ENCODE peak calls at places on chromosomes 7 and 10, in five cellular contexts. One of them, this sample, is unnamed.

GRCh38 chr7:22296916-22297315 is 60.0 kb downstream of the RAPGEF5 start:
- DNase-seq in neural crest cell: no peak
- DNase-seq in cardiac fibroblast: no peak
- DNase-seq in AG04450: no peak
- DNase-seq in tibial artery: no peak
- DNase-seq in this sample: no peak

GRCh38 chr7:144384555-144385245 is 18.8 kb downstream of the NOBOX start:
- DNase-seq in neural crest cell: no peak
- DNase-seq in cardiac fibroblast: peak; percentile 43
- DNase-seq in AG04450: no peak
- DNase-seq in tibial artery: no peak
- DNase-seq in this sample: no peak

GRCh38 chr10:11539191-11539868 is 72.1 kb downstream of the USP6NL start:
- DNase-seq in neural crest cell: no peak
- DNase-seq in cardiac fibroblast: peak; percentile 49
- DNase-seq in AG04450: no peak
- DNase-seq in tibial artery: no peak
- DNase-seq in this sample: peak; percentile 29

GRCh38 chr10:27536437-27536836 is 32.3 kb downstream of the RAB18 start:
- DNase-seq in neural crest cell: no peak
- DNase-seq in cardiac fibroblast: no peak
- DNase-seq in AG04450: no peak
- DNase-seq in tibial artery: no peak
- DNase-seq in this sample: no peak

GRCh38 chr7:130286881-130287280 is 6.1 kb upstream of the CPA4 start:
- DNase-seq in neural crest cell: no peak
- DNase-seq in cardiac fibroblast: no peak
- DNase-seq in AG04450: no peak
- DNase-seq in tibial artery: no peak
- DNase-seq in this sample: no peak

GRCh38 chr10:30671011-30671616 is 41.6 kb upstream of the LYZL2 start:
- DNase-seq in neural crest cell: peak; percentile 53
- DNase-seq in cardiac fibroblast: peak; percentile 85
- DNase-seq in AG04450: peak; percentile 75
- DNase-seq in tibial artery: no peak
- DNase-seq in this sample: peak; percentile 89

GRCh38 chr7:23662124-23662982 is 17.6 kb upstream of the FAM221A start:
- DNase-seq in neural crest cell: no peak
- DNase-seq in cardiac fibroblast: peak; percentile 41
- DNase-seq in AG04450: no peak
- DNase-seq in tibial artery: no peak
- DNase-seq in this sample: no peak

GRCh38 chr7:155209920-155210319 is 87.8 kb upstream of the INSIG1 start:
- DNase-seq in neural crest cell: no peak
- DNase-seq in cardiac fibroblast: no peak
- DNase-seq in AG04450: no peak
- DNase-seq in tibial artery: no peak
- DNase-seq in this sample: no peak

GRCh38 chr10:86349940-86350630 is 16.5 kb downstream of the GRID1 start:
- DNase-seq in neural crest cell: no peak
- DNase-seq in cardiac fibroblast: no peak
- DNase-seq in AG04450: no peak
- DNase-seq in tibial artery: no peak
- DNase-seq in this sample: no peak

GRCh38 chr10:86348321-86349210 is 18.0 kb downstream of the GRID1 start:
- DNase-seq in neural crest cell: no peak
- DNase-seq in cardiac fibroblast: no peak
- DNase-seq in AG04450: no peak
- DNase-seq in tibial artery: no peak
- DNase-seq in this sample: no peak

GRCh38 chr10:86347856-86348255 is 18.7 kb downstream of the GRID1 start:
- DNase-seq in neural crest cell: no peak
- DNase-seq in cardiac fibroblast: no peak
- DNase-seq in AG04450: no peak
- DNase-seq in tibial artery: no peak
- DNase-seq in this sample: no peak

GRCh38 chr10:86350897-86351296 is 15.7 kb downstream of the GRID1 start:
- DNase-seq in neural crest cell: no peak
- DNase-seq in cardiac fibroblast: no peak
- DNase-seq in AG04450: no peak
- DNase-seq in tibial artery: no peak
- DNase-seq in this sample: no peak

DNA sequence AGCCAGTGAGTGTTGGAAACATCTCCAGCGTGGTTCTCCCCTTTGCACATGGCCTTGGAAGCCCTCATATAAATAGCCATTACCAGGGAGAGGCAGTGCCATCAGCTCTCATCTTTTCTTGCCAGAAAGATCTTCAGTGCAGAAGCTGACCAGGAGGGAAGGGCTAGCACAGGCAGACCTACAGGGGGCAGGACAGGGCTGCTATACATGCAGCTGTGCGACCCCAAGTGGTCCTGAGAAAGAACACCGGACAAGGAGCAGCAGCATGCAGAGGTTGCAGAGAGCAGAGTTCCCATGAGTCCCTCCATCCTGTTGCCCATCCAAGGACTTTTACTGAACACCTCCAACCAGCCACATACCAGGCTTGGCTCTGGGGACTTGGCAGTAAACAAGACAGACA is 17.1 kb downstream of the GRID1 start:
- DNase-seq in neural crest cell: peak; percentile 34
- DNase-seq in cardiac fibroblast: peak; percentile 13
- DNase-seq in AG04450: no peak
- DNase-seq in tibial artery: no peak
- DNase-seq in this sample: no peak
- TF ChIP-seq CTCF in neural crest cell: peak; percentile 61
- TF ChIP-seq CTCF in cardiac fibroblast: peak; percentile 3
- TF ChIP-seq CTCF in AG04450: peak; percentile 49
- TF ChIP-seq CTCF in tibial artery: no peak
- TF ChIP-seq CTCF in this sample: peak; percentile 37

DNA sequence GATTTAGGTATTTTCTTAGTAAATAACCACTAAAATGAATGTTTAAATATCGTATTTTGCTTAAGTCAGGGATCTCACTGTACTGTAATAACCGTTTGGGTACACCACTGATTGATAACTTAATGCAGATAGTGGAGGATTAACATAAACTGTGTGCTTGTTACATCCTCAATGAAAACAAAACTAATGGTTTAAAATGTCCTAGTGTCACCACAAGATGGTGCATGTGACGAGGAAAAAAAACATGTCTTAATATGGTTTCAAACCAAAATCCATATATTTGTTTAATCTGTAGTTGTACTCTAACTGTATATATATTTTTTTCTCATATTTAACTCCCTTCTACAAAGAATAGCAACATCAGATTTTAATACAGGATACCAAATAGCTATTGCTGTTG is 19.2 kb downstream of the ARMC10 start:
- DNase-seq in neural crest cell: no peak
- DNase-seq in cardiac fibroblast: peak; percentile 17
- DNase-seq in AG04450: no peak
- DNase-seq in tibial artery: no peak
- DNase-seq in this sample: peak; percentile 19
- TF ChIP-seq CTCF in neural crest cell: peak; percentile 48
- TF ChIP-seq CTCF in cardiac fibroblast: peak; percentile 1
- TF ChIP-seq CTCF in AG04450: no peak
- TF ChIP-seq CTCF in tibial artery: no peak
- TF ChIP-seq CTCF in this sample: no peak

GRCh38 chr10:123147635-123148413 is at the start of gene HMX2:
- DNase-seq in neural crest cell: no peak
- DNase-seq in cardiac fibroblast: no peak
- DNase-seq in AG04450: no peak
- DNase-seq in tibial artery: no peak
- DNase-seq in this sample: no peak
- TF ChIP-seq CTCF in neural crest cell: no peak
- TF ChIP-seq CTCF in cardiac fibroblast: no peak
- TF ChIP-seq CTCF in AG04450: no peak
- TF ChIP-seq CTCF in tibial artery: no peak
- TF ChIP-seq CTCF in this sample: no peak

DNA sequence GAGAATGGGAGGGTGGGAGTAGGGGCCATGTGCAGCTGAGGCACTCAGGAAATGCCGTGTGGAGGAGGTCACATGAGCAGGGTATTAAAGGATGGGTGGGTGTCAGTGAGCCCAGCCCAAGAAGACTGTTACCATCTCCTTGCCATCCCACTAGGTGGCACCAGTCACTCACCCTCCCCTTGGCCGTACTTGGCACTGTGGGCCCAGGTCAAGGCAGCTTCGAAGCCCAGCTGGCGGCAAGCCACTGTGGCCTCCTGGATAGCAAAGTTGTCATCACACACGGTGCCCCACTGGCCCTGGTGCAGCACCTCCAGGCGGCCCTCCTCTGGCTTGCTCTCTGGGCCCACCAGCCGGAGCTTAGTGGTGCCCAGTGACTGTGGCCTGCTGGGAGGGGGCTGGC is 5.4 kb downstream of the LOXL4 start:
- DNase-seq in neural crest cell: no peak
- DNase-seq in cardiac fibroblast: peak; percentile 59
- DNase-seq in AG04450: no peak
- DNase-seq in tibial artery: no peak
- DNase-seq in this sample: no peak
- TF ChIP-seq CTCF in neural crest cell: peak; percentile 38
- TF ChIP-seq CTCF in cardiac fibroblast: peak; percentile 66
- TF ChIP-seq CTCF in AG04450: peak; percentile 41
- TF ChIP-seq CTCF in tibial artery: peak; percentile 45
- TF ChIP-seq CTCF in this sample: peak; percentile 52

GRCh38 chr10:63819753-63820347 is 298.6 kb downstream of the REEP3 start:
- DNase-seq in neural crest cell: peak; percentile 63
- DNase-seq in cardiac fibroblast: peak; percentile 87
- DNase-seq in AG04450: peak; percentile 18
- DNase-seq in tibial artery: peak; percentile 83
- DNase-seq in this sample: peak; percentile 55
- TF ChIP-seq CTCF in neural crest cell: peak; percentile 81
- TF ChIP-seq CTCF in cardiac fibroblast: peak; percentile 82
- TF ChIP-seq CTCF in AG04450: peak; percentile 92
- TF ChIP-seq CTCF in tibial artery: peak; percentile 76
- TF ChIP-seq CTCF in this sample: peak; percentile 87

GRCh38 chr10:78964274-78964951 is 104.4 kb upstream of the ZMIZ1 start:
- DNase-seq in neural crest cell: no peak
- DNase-seq in cardiac fibroblast: no peak
- DNase-seq in AG04450: no peak
- DNase-seq in tibial artery: no peak
- DNase-seq in this sample: no peak
- TF ChIP-seq CTCF in neural crest cell: no peak
- TF ChIP-seq CTCF in cardiac fibroblast: no peak
- TF ChIP-seq CTCF in AG04450: no peak
- TF ChIP-seq CTCF in tibial artery: no peak
- TF ChIP-seq CTCF in this sample: no peak

DNA sequence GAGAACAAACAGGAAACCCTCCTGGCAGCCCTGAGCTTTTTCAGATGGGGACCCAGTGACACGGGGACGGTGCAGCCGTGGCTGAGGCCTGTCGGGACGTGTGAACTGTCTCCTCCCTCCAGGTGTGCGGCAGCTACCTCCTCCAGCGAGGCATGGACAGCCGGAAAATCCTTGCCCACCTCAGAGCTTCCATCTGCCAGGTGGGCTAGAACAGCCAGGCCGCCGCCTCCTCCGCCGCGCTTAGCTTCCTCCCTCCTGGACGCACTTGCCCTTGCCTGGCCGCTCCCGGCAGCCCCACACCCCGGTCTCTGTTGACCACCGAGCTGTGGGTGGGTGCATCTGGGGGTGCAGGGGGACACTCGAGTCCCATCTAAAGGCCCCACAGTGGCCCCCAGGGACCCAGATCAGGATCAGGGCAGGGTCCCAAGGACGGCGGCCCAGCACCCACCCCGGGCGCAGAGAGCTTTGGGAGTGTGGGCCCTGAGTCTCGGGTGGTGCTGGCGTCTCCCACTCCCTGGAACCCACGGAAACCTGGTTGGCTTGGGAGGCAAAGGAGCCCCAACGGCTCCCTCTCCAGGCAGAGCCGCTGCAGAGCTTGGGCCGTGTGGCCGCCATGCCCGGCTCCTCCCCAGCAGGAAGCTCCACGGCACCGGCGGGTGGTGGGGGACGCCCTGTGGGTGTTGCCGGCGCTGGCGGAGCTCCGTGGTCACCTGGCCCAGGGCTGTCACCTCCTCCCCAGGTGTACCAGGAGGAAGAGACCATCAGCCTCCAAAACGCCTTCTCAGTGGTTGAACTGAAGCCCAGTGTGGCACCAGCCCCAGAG is 32.9 kb upstream of the UTF1 start:
- DNase-seq in neural crest cell: no peak
- DNase-seq in cardiac fibroblast: no peak
- DNase-seq in AG04450: no peak
- DNase-seq in tibial artery: no peak
- DNase-seq in this sample: no peak
- TF ChIP-seq CTCF in neural crest cell: no peak
- TF ChIP-seq CTCF in cardiac fibroblast: no peak
- TF ChIP-seq CTCF in AG04450: no peak
- TF ChIP-seq CTCF in tibial artery: no peak
- TF ChIP-seq CTCF in this sample: no peak

This sample was measured in foreskin fibroblast.